ENCODE peak calls at places on chromosome 12, in five cellular contexts. N is mesendoderm, T is stomach, F is pancreas, D is IMR-90. V is an unnamed sample. For H3K4me1, the result is how much of the 10 kb centered on the place peaks cover.

GRCh38 chr12:123889000-123889399 is 83.6 kb downstream of the CCDC92 start:
- DNase-seq in N (no peak), T (no peak), F (no peak), D (no peak), V (no peak)

GRCh38 chr12:104691661-104692334 is 235.1 kb downstream of the CHST11 start:
- DNase-seq in N (no peak), T (no peak), F (no peak), D (no peak), V (no peak)

GRCh38 chr12:122845865-122846621 is 10.8 kb downstream of the HIP1R start:
- DNase-seq in N (no peak), T (no peak), F (no peak), D (no peak), V (peak)

GRCh38 chr12:71440393-71441349 is 1.1 kb downstream of the LGR5 start:
- DNase-seq in N (peak), T (peak), F (no peak), D (no peak), V (no peak)

GRCh38 chr12:12400793-12401192 is 43.9 kb downstream of the BORCS5 start:
- DNase-seq in N (no peak), T (no peak), F (no peak), D (no peak), V (no peak)

GRCh38 chr12:70151993-70152392 is 91.2 kb upstream of the CNOT2 start:
- DNase-seq in N (no peak), T (no peak), F (no peak), D (no peak), V (no peak)

GRCh38 chr12:56927281-56927680 is 6.9 kb downstream of the SDR9C7 start:
- DNase-seq in N (no peak), T (no peak), F (no peak), D (no peak), V (no peak)

GRCh38 chr12:91349451-91349850 is 166.8 kb upstream of the DCN start:
- DNase-seq in N (no peak), T (no peak), F (no peak), D (peak), V (no peak)

GRCh38 chr12:124073636-124074035 is 100.6 kb downstream of the ZNF664 start:
- DNase-seq in N (peak), T (no peak), F (no peak), D (no peak), V (no peak)

GRCh38 chr12:76863005-76863670 is 15.7 kb downstream of the CSRP2 start:
- DNase-seq in N (no peak), T (no peak), F (no peak), D (peak), V (no peak)

GRCh38 chr12:109820921-109821381 is 12.2 kb downstream of the TRPV4 start:
- DNase-seq in N (no peak), T (no peak), F (no peak), D (no peak), V (no peak)

GRCh38 chr12:89985935-89986334 is 277.3 kb upstream of the ATP2B1 start:
- DNase-seq in N (no peak), T (no peak), F (no peak), D (no peak), V (no peak)

GRCh38 chr12:26991826-26992225 is 22.4 kb downstream of the TM7SF3 start:
- DNase-seq in N (no peak), T (no peak), F (no peak), D (no peak), V (no peak)

GRCh38 chr12:114779203-114779602 is 95.2 kb upstream of the TBX3 start:
- DNase-seq in N (peak), T (no peak), F (no peak), D (no peak), V (no peak)

GRCh38 chr12:106137456-106138278 is 1.1 kb downstream of the NUAK1 start:
- DNase-seq in N (no peak), T (no peak), F (no peak), D (peak), V (no peak)

GRCh38 chr12:30805959-30806358 is 51.2 kb upstream of the CAPRIN2 start:
- DNase-seq in N (no peak), T (no peak), F (no peak), D (no peak), V (no peak)

GRCh38 chr12:76636141-76636692 is 76.6 kb upstream of the OSBPL8 start:
- DNase-seq in N (peak), T (no peak), F (no peak), D (peak), V (no peak)

GRCh38 chr12:131604146-131604844 is 106.6 kb upstream of the SFSWAP start:
- DNase-seq in N (no peak), T (no peak), F (no peak), D (no peak), V (no peak)

GRCh38 chr12:64639466-64639865 is 29.2 kb downstream of the RASSF3 start:
- DNase-seq in N (no peak), T (no peak), F (no peak), D (no peak), V (no peak)

GRCh38 chr12:120640840-120641833 is 711 bp downstream of the CABP1 start:
- DNase-seq in N (peak), T (peak), F (peak), D (peak), V (peak)

GRCh38 chr12:53699673-53700015 is 23.8 kb upstream of the ATP5MC2 start:
- DNase-seq in N (no peak), T (peak), F (peak), D (no peak), V (no peak)
- H3K27ac ChIP-seq in N (no peak), T (no peak), F (no peak), D (no peak), V (no peak)

GRCh38 chr12:46550266-46550879 is 177.8 kb upstream of the SLC38A2 start:
- DNase-seq in N (no peak), T (no peak), F (no peak), D (no peak), V (no peak)

GRCh38 chr12:46546634-46547273 is 174.2 kb upstream of the SLC38A2 start:
- DNase-seq in N (no peak), T (no peak), F (no peak), D (peak), V (no peak)

GRCh38 chr12:46553266-46553665 is 180.7 kb upstream of the SLC38A2 start:
- DNase-seq in N (peak), T (no peak), F (no peak), D (peak), V (no peak)

GRCh38 chr12:46549527-46550265 is 177.1 kb upstream of the SLC38A2 start:
- DNase-seq in N (no peak), T (no peak), F (no peak), D (peak), V (no peak)

GRCh38 chr12:46547421-46548340 is 175.1 kb upstream of the SLC38A2 start:
- DNase-seq in N (no peak), T (no peak), F (no peak), D (no peak), V (no peak)
- H3K4me1 ChIP-seq in N (under half), T (under half), F (under half), D (under half), V (under half)

DNA sequence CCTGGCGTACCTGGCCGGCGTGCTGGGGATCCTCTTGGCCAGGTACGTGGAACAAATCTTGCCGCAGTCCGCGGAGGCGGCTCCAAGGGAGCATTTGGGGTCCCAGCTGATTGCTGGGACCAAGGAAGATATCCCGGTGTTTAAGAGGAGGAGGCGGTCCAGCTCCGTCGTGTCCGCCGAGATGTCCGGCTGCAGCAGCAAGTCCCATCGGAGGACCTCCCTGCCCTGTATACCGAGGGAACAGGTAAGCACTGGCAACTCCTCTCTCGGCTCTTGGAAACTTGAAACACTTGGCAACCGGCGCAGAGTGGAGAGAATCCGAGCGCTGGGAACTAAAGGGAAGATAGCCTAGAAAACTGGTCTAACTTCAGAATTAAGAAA is 1.7 kb downstream of the PDE3A start:
- DNase-seq in N (peak), T (no peak), F (no peak), D (no peak), V (peak)
- H3K4me3 ChIP-seq in N (peak), T (peak), F (peak), D (peak), V (peak)

GRCh38 chr12:95202691-95203476 is 14.4 kb downstream of the FGD6 start:
- DNase-seq in N (no peak), T (no peak), F (no peak), D (no peak), V (no peak)
- H3K27ac ChIP-seq in N (no peak), T (peak), F (peak), D (no peak), V (peak)

DNA sequence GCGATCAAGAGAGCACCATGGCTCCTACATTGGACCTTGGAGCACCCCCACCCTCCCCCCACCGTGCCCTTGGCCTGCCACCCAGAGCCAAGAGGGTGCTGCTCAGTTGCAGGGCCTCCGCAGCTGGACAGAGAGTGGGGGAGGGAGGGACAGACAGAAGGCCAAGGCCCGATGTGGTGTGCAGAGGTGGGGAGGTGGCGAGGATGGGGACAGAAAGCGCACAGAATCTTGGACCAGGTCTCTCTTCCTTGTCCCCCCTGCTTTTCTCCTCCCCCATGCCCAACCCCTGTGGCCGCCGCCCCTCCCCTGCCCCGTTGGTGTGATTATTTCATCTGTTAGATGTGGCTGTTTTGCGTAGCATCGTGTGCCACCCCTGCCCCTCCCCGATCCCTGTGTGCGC is 1.8 kb upstream of the RNU7-1 start:
- DNase-seq in N (no peak), T (no peak), F (no peak), D (no peak), V (peak)
- H3K4me1 ChIP-seq in N (under half), T (under half), F (under half), D (under half), V (half or more)

DNA sequence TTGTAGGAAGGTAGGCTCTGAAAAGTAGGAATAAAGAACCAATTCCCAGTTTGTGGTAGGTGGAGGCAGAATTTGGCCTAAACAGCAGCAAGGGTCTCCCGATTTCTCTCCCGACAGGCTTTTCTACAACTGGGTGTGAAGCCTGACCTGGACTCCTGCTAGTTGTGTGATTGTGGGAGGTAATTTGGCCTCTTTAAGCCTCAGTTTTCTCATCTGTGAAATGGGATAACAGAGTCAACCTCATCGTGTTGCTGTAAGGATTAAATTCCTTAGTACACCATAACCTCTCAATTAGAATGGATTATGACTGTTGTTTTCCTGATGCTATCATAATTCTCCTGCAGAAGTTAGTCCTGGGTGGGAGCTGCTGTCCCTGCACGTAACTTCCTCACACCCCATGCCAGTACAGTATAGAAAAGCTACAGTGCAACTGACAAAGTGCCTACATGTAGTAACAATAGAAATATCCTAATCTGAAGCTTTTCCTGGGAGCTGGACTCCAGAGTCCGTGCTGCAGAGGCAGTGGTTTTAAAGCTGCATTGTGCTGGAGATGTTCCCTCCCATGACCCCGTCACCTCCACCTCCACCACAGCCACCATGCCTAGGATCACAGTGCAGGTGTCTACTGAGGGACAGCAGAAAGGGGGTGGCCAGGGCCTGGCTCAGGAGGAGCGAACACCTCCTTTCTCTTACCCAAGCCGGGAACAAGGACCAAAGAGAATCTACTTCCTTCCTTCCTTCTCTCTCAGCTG is 76.5 kb downstream of the FBXL14 start:
- DNase-seq in N (no peak), T (no peak), F (no peak), D (no peak), V (no peak)
- H3K4me3 ChIP-seq in N (no peak), T (no peak), F (no peak), D (no peak), V (no peak)

DNA sequence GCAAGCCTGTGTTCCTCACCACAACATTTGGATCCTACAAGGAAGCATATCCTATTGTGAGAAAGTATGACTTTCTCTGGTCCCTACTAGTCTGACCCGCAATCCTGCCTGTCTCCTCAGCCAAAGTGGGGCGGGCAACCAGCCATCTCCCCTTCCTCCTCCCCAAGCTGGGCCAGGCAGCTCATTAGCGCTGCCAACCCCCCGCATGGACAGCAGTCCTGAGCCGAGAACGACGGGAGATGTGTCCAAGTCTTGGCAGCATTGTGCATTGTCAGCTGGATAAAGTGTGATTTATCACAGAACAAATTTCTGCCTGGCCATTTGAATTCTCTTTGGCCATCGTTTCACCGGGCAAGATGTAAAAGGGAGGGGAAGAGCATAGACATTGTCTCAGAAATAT is 139.4 kb downstream of the SLC15A4 start:
- DNase-seq in N (no peak), T (no peak), F (no peak), D (no peak), V (no peak)
- H3K27ac ChIP-seq in N (no peak), T (no peak), F (no peak), D (no peak), V (no peak)